ENCODE peak calls at places on chromosomes 11 and 22, in ten cellular contexts. U is neural progenitor cell, V is K562, O is fibroblast of lung, I is endothelial cell of umbilical vein, X is PC-3, E is MM.1S, W is mammary epithelial cell, D is DND-41, H is GM23248. B is an unnamed sample.

GRCh38 chr11:13776134-13776815 is 107.8 kb downstream of the FAR1 start:
- DNase-seq in U (peak; percentile 40), V (no peak), O (no peak), I (no peak), X (peak; percentile 64), E (peak; percentile 31), W (peak; percentile 11), D (no peak), H (peak; percentile 3), B (peak; percentile 57)

GRCh38 chr11:31492320-31492913 is 17.0 kb downstream of the IMMP1L start:
- DNase-seq in U (no peak), V (no peak), O (peak; percentile 79), I (no peak), X (no peak), E (no peak), W (peak; percentile 4), D (no peak), H (peak; percentile 35), B (no peak)

GRCh38 chr11:106086850-106087249 is 9.4 kb downstream of the AASDHPPT start:
- DNase-seq in U (no peak), V (no peak), O (no peak), I (peak; percentile 25), X (no peak), E (no peak), W (no peak), D (no peak), H (no peak), B (no peak)

GRCh38 chr11:58912124-58912523 is 27.2 kb upstream of the GLYATL1 start:
- DNase-seq in U (no peak), V (no peak), O (peak; percentile 35), I (no peak), X (peak; percentile 62), E (no peak), W (peak; percentile 44), D (no peak), H (peak; percentile 46), B (no peak)

GRCh38 chr11:120522021-120522420 is 10.5 kb downstream of the GRIK4 start:
- DNase-seq in U (no peak), V (no peak), O (no peak), I (no peak), X (no peak), E (no peak), W (no peak), D (no peak), H (no peak), B (no peak)

GRCh38 chr11:115656684-115657083 is 152.5 kb upstream of the CADM1 start:
- DNase-seq in U (no peak), V (no peak), O (peak; percentile 69), I (no peak), X (no peak), E (no peak), W (no peak), D (no peak), H (no peak), B (no peak)

GRCh38 chr11:63917685-63918523 is 940 bp upstream of the RCOR2 start:
- DNase-seq in U (peak; percentile 95), V (peak; percentile 75), O (no peak), I (no peak), X (peak; percentile 21), E (peak; percentile 13), W (no peak), D (peak; percentile 82), H (peak; percentile 55), B (peak; percentile 94)

GRCh38 chr22:23144432-23144831 is 845 bp upstream of the RAB36 start:
- DNase-seq in U (no peak), V (no peak), O (no peak), I (no peak), X (no peak), E (no peak), W (no peak), D (no peak), H (no peak), B (no peak)

GRCh38 chr11:73203790-73204189 is 14.3 kb upstream of the P2RY2 start:
- DNase-seq in U (no peak), V (no peak), O (no peak), I (no peak), X (no peak), E (no peak), W (no peak), D (no peak), H (no peak), B (no peak)

GRCh38 chr11:78074756-78075155 is 4.9 kb downstream of the NDUFC2 start:
- DNase-seq in U (no peak), V (peak; percentile 31), O (no peak), I (no peak), X (no peak), E (no peak), W (no peak), D (no peak), H (peak; percentile 12), B (no peak)

GRCh38 chr22:20014526-20015186 is 2.0 kb downstream of the ARVCF start:
- DNase-seq in U (no peak), V (no peak), O (no peak), I (no peak), X (no peak), E (no peak), W (no peak), D (no peak), H (no peak), B (no peak)

GRCh38 chr22:20017622-20017958 is 967 bp upstream of the ARVCF start:
- DNase-seq in U (no peak), V (no peak), O (no peak), I (no peak), X (no peak), E (no peak), W (no peak), D (no peak), H (no peak), B (no peak)

GRCh38 chr22:20016734-20017621 is at the start of gene ARVCF:
- DNase-seq in U (peak; percentile 94), V (peak; percentile 100), O (peak; percentile 88), I (peak; percentile 87), X (peak; percentile 86), E (peak; percentile 87), W (peak; percentile 86), D (peak; percentile 84), H (peak; percentile 93), B (peak; percentile 97)

GRCh38 chr22:20015187-20015625 is 1.4 kb downstream of the ARVCF start:
- DNase-seq in U (no peak), V (no peak), O (no peak), I (no peak), X (no peak), E (no peak), W (no peak), D (no peak), H (no peak), B (no peak)

GRCh38 chr22:20015971-20016733 is 471 bp downstream of the ARVCF start:
- DNase-seq in U (peak; percentile 68), V (peak; percentile 99), O (no peak), I (peak; percentile 32), X (peak; percentile 12), E (no peak), W (no peak), D (no peak), H (peak; percentile 38), B (peak; percentile 76)
- TF ChIP-seq EZH2 in U (peak; percentile 86), V (no peak), O (peak; percentile 6), I (no peak), X (no peak), E (peak; percentile 86), W (no peak), D (no peak), H (no peak), B (no peak)

DNA sequence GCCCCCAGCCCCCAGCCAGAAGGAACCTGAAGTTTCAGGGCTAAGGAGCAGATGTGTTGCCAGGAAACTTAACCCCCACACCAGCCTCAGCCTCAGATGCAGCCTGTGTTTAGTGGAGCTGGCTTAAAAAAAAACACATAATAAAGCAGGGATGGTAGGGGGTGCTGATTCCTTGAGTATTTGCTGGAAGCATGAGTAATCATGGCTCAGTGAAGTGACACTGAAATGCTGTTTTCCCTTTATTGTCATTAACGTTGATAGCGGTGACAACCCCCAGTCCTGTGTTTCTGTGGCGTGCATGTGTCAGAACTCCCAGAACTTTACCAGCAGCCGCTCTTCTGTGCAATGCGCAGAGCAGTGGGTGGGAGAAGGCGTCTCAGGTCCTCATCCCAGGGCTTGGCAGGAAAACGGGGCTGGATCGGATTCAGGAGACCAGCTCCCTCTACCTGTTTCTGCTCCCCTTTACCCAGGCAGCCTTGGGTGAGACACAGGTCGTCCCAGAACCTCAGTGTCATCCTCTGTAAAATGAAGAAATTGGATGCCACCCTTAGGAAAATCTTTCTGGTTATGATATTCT is 1282.1 kb downstream of the TBC1D22A start:
- DNase-seq in U (no peak), V (no peak), O (no peak), I (no peak), X (no peak), E (no peak), W (no peak), D (peak; percentile 77), H (no peak), B (no peak)
- H3K27ac ChIP-seq in U (no peak overlapping the region), V (no peak overlapping the region), O (no peak overlapping the region), I (no peak overlapping the region), X (no peak overlapping the region), E (peak overlapping the region; percentile 80), W (no peak overlapping the region), D (peak overlapping the region; percentile 82), H (no peak overlapping the region), B (no peak overlapping the region)

DNA sequence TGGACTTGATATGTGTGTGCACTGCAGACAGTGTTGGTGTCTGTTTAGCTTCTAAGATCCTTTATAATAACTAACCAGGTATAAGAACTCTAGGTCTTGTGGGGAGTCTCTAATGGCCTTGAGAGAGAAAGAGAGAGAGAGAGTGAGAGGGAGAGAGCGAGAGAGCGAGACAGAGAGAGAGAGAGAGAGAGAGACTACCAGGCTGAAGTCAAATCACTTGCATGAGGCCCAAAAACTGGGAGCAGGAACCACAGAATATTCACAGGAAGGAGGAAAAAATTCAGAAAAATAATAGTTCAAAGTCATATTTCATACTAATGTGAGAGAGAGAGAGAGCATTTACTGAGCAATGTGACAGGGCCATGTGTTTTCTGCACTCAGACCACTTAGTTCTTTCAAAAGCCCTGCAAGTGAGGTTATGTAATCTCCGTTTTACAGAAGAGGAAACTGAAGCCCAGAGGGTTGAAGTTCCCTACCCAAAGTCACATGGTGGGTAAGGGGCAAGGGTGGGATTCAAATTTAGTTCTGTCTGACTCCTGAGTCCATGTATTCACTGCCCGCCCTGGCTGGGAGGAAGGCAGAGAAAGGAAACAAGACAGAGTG is 8.5 kb upstream of the MIAT start:
- DNase-seq in U (no peak), V (no peak), O (no peak), I (no peak), X (no peak), E (no peak), W (peak; percentile 33), D (no peak), H (no peak), B (no peak)
- H2AFZ ChIP-seq in U (no peak overlapping the region), V (no peak overlapping the region), O (no peak overlapping the region), I (no peak overlapping the region), X (no peak overlapping the region), E (no peak overlapping the region), W (no peak overlapping the region), D (no peak overlapping the region), H (no peak overlapping the region), B (no peak overlapping the region)

GRCh38 chr22:50603511-50604255 is 3.1 kb downstream of the MAPK8IP2 start:
- DNase-seq in U (peak; percentile 39), V (no peak), O (no peak), I (no peak), X (no peak), E (no peak), W (no peak), D (no peak), H (no peak), B (peak; percentile 60)
- TF ChIP-seq EZH2 in U (peak; percentile 86), V (no peak), O (peak; percentile 59), I (peak; percentile 92), X (no peak), E (no peak), W (no peak), D (no peak), H (peak; percentile 52), B (peak; percentile 90)

B was measured in GM23338.